ENCODE peak calls at places on chromosomes 12 and 14, in seven cellular contexts. N is HCT116, G is pancreas, O is H1, B is left ventricle myocardium inferior, H is right atrium auricular region, Q is AG04450. J is an unnamed sample.

GRCh38 chr14:52077261-52077984 is 8.6 kb upstream of the NID2 start:
- DNase-seq in N (no peak), G (no peak), O (no peak), B (no peak), H (no peak), Q (no peak), J (no peak)

GRCh38 chr14:69882086-69882864 is 3.1 kb downstream of the SMOC1 start:
- DNase-seq in N (no peak), G (no peak), O (no peak), B (no peak), H (no peak), Q (no peak), J (no peak)

GRCh38 chr12:81170072-81170471 is 92.2 kb downstream of the ACSS3 start:
- DNase-seq in N (no peak), G (no peak), O (no peak), B (no peak), H (no peak), Q (no peak), J (no peak)

GRCh38 chr12:8493084-8493483 is 20.2 kb upstream of the CLEC4D start:
- DNase-seq in N (no peak), G (no peak), O (no peak), B (no peak), H (no peak), Q (no peak), J (no peak)

GRCh38 chr14:92507174-92507768 is 6.3 kb upstream of the RIN3 start:
- DNase-seq in N (peak), G (no peak), O (no peak), B (no peak), H (no peak), Q (no peak), J (peak)

GRCh38 chr12:47286676-47287075 is 206.9 kb upstream of the AMIGO2 start:
- DNase-seq in N (no peak), G (no peak), O (no peak), B (no peak), H (no peak), Q (no peak), J (no peak)

GRCh38 chr14:26113930-26114329 is 483.9 kb downstream of the NOVA1 start:
- DNase-seq in N (no peak), G (no peak), O (no peak), B (no peak), H (no peak), Q (no peak), J (no peak)

GRCh38 chr14:78327426-78328210 is 157.4 kb downstream of the NRXN3 start:
- DNase-seq in N (no peak), G (no peak), O (no peak), B (no peak), H (no peak), Q (no peak), J (no peak)

GRCh38 chr12:109276160-109276559 is 32.9 kb downstream of the FOXN4 start:
- DNase-seq in N (no peak), G (no peak), O (no peak), B (no peak), H (no peak), Q (no peak), J (no peak)

GRCh38 chr12:82832091-82832490 is 145.4 kb downstream of the TMTC2 start:
- DNase-seq in N (no peak), G (no peak), O (no peak), B (no peak), H (no peak), Q (no peak), J (no peak)

GRCh38 chr12:108611884-108612415 is 14.1 kb upstream of the TMEM119 start:
- DNase-seq in N (peak), G (no peak), O (peak), B (no peak), H (no peak), Q (no peak), J (no peak)

GRCh38 chr12:14988035-14988434 is 15.2 kb downstream of the PDE6H start:
- DNase-seq in N (no peak), G (no peak), O (no peak), B (no peak), H (no peak), Q (no peak), J (no peak)

GRCh38 chr12:114152890-114153289 is 186.8 kb upstream of the RBM19 start:
- DNase-seq in N (no peak), G (no peak), O (no peak), B (no peak), H (no peak), Q (no peak), J (no peak)

GRCh38 chr14:23299986-23300686 is 2.5 kb downstream of the PPP1R3E start:
- DNase-seq in N (no peak), G (no peak), O (no peak), B (no peak), H (peak), Q (no peak), J (no peak)

GRCh38 chr12:108394196-108394595 is 55.1 kb upstream of the CMKLR1 start:
- DNase-seq in N (no peak), G (no peak), O (no peak), B (peak), H (no peak), Q (no peak), J (no peak)

GRCh38 chr14:76848879-76849278 is 22.7 kb downstream of the LRRC74A start:
- DNase-seq in N (peak), G (no peak), O (no peak), B (no peak), H (no peak), Q (no peak), J (no peak)

GRCh38 chr12:132873724-132874123 is 13.7 kb downstream of the CHFR start:
- DNase-seq in N (no peak), G (no peak), O (no peak), B (no peak), H (no peak), Q (no peak), J (no peak)

GRCh38 chr14:95307402-95308041 is 12.2 kb downstream of the CLMN start:
- DNase-seq in N (no peak), G (peak), O (no peak), B (peak), H (no peak), Q (no peak), J (peak)

GRCh38 chr12:47799357-47799955 is 20.2 kb downstream of the HDAC7 start:
- DNase-seq in N (no peak), G (no peak), O (no peak), B (peak), H (no peak), Q (no peak), J (no peak)

GRCh38 chr12:117884161-117884560 is 84.6 kb downstream of the KSR2 start:
- DNase-seq in N (no peak), G (no peak), O (no peak), B (no peak), H (no peak), Q (no peak), J (no peak)

GRCh38 chr14:100824156-100824555 is 1.8 kb upstream of the MEG3 start:
- DNase-seq in N (no peak), G (no peak), O (peak), B (peak), H (peak), Q (no peak), J (no peak)

GRCh38 chr14:106417224-106418049 is 891.1 kb downstream of the TMEM121 start:
- DNase-seq in N (peak), G (peak), O (peak), B (peak), H (no peak), Q (no peak), J (peak)

GRCh38 chr12:14874882-14875281 is 10.8 kb downstream of the MGP start:
- DNase-seq in N (no peak), G (no peak), O (no peak), B (no peak), H (no peak), Q (no peak), J (no peak)

GRCh38 chr12:24562761-24563392 is 386.0 kb downstream of the BCAT1 start:
- DNase-seq in N (no peak), G (no peak), O (peak), B (peak), H (no peak), Q (no peak), J (peak)

GRCh38 chr12:121167232-121167820 is 34.6 kb downstream of the P2RX7 start:
- DNase-seq in N (no peak), G (no peak), O (no peak), B (no peak), H (no peak), Q (no peak), J (no peak)

GRCh38 chr12:43147893-43148292 is 404.1 kb downstream of the ADAMTS20 start:
- DNase-seq in N (no peak), G (no peak), O (no peak), B (no peak), H (no peak), Q (no peak), J (no peak)

GRCh38 chr14:32203928-32204357 is 874 bp upstream of the RNU6-8 start:
- DNase-seq in N (no peak), G (no peak), O (no peak), B (peak), H (no peak), Q (no peak), J (no peak)

GRCh38 chr14:89455412-89455811 is 38.4 kb upstream of the FOXN3 start:
- DNase-seq in N (no peak), G (peak), O (no peak), B (no peak), H (no peak), Q (no peak), J (no peak)

GRCh38 chr14:38425324-38425976 is 169.6 kb upstream of the CLEC14A start:
- DNase-seq in N (no peak), G (no peak), O (no peak), B (no peak), H (no peak), Q (no peak), J (no peak)

GRCh38 chr12:132351751-132352495 is 22.5 kb upstream of the GALNT9 start:
- DNase-seq in N (no peak), G (no peak), O (no peak), B (no peak), H (no peak), Q (no peak), J (no peak)

GRCh38 chr12:54197037-54197909 is 8.5 kb upstream of the SMUG1 start:
- DNase-seq in N (no peak), G (no peak), O (no peak), B (no peak), H (no peak), Q (no peak), J (no peak)

GRCh38 chr12:127489055-127489454 is 777.9 kb upstream of the TMEM132C start:
- DNase-seq in N (no peak), G (no peak), O (no peak), B (no peak), H (no peak), Q (no peak), J (no peak)

GRCh38 chr12:65292241-65292640 is 13.8 kb downstream of the MSRB3 start:
- DNase-seq in N (no peak), G (no peak), O (no peak), B (no peak), H (no peak), Q (no peak), J (no peak)

GRCh38 chr14:52706286-52706685 is 714 bp upstream of the PSMC6 start:
- DNase-seq in N (no peak), G (no peak), O (no peak), B (no peak), H (no peak), Q (no peak), J (no peak)

GRCh38 chr14:68103841-68104240 is 284.3 kb downstream of the RAD51B start:
- DNase-seq in N (no peak), G (no peak), O (no peak), B (no peak), H (no peak), Q (no peak), J (no peak)

GRCh38 chr12:114415525-114415868 is 9.6 kb upstream of the TBX5 start:
- DNase-seq in N (no peak), G (no peak), O (no peak), B (no peak), H (no peak), Q (no peak), J (no peak)

GRCh38 chr14:94478420-94478819 is 2.4 kb upstream of the SERPINA9 start:
- DNase-seq in N (no peak), G (no peak), O (no peak), B (no peak), H (no peak), Q (no peak), J (no peak)

DNA sequence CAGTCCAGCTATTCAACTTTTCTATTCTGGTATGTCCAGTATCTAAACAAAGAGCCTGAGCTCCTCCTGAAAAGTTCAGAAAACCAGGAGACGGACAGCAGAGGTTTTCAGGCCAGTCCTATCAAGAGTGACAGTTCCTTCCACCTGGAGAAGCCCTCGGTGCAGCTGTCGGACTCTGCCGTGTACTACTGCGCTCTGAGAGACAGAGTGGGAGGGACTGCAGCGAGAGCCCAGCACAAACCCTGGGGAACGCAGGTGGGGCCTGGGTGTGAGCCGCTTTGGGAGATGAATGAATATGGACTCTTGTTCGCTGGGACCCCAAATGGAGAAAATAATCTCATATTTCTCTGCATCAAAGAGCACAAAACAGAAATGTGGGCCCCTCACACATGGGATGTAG is 329.9 kb upstream of the OR4E1 start:
- DNase-seq in N (no peak), G (no peak), O (no peak), B (no peak), H (no peak), Q (no peak), J (no peak)
- TF ChIP-seq CTCF in N (no peak), G (no peak), O (no peak), B (no peak), H (no peak), Q (no peak), J (no peak)

GRCh38 chr14:74348735-74349463 is 628 bp downstream of the VRTN start:
- DNase-seq in N (no peak), G (no peak), O (no peak), B (no peak), H (no peak), Q (no peak), J (no peak)
- H3K4me3 ChIP-seq in N (no peak), G (no peak), O (peak), B (no peak), H (no peak), Q (no peak), J (no peak)

DNA sequence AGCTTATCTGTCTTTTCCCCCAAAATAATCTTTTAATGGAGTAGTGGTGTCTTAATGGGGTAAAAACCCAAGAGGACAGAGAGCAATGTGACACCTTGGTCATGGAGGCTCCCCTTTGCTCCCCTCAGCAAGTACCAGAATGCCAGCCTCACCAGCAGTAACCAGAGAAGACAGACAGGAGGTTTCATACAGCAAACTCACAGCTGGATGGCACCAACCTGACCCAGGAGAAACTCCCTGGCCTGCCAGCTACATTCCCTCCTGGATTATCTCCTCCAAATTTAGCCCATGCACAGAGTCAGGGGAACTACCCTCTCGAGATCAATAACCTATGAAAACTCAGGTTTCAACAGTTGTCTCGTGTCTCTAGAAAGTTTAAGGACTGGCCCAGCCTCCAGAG is 15.9 kb downstream of the BHLHE41 start:
- DNase-seq in N (no peak), G (no peak), O (no peak), B (no peak), H (no peak), Q (no peak), J (no peak)
- H3K27ac ChIP-seq in N (no peak), G (peak), O (no peak), B (peak), H (peak), Q (peak), J (no peak)

DNA sequence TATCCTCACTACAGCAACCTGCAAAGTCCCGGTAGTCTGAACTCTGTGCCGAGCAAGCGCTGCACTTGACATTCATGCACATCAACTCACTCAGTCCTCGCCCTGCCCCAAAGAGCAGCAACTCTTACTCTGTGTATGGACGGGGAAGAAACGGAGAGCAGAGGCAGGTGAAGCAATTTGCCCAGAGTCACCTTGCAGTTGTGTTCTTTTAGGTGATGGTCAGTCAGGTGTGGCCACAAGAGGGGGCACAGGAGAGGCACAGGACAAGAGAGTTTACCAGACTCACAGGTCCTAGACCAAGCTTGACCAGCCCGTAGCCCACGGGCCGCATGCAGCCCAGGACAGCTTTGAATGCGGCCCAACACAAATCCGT is 39.1 kb downstream of the TSPAN11 start:
- DNase-seq in N (peak), G (no peak), O (peak), B (no peak), H (no peak), Q (no peak), J (no peak)
- TF ChIP-seq CTCF in N (peak), G (no peak), O (peak), B (peak), H (no peak), Q (peak), J (no peak)

GRCh38 chr14:88255196-88255595 is 67.9 kb downstream of the KCNK10 start:
- DNase-seq in N (no peak), G (no peak), O (no peak), B (no peak), H (no peak), Q (no peak), J (no peak)
- H3K4me3 ChIP-seq in N (no peak), G (no peak), O (no peak), B (no peak), H (no peak), Q (no peak), J (no peak)

GRCh38 chr12:69966839-69967238 is 141.8 kb downstream of the MYRFL start:
- DNase-seq in N (peak), G (no peak), O (no peak), B (no peak), H (no peak), Q (no peak), J (no peak)
- H3K27ac ChIP-seq in N (no peak), G (no peak), O (no peak), B (peak), H (no peak), Q (no peak), J (no peak)

GRCh38 chr12:27733052-27733656 is 22.5 kb downstream of the MRPS35 start:
- DNase-seq in N (no peak), G (no peak), O (no peak), B (no peak), H (no peak), Q (peak), J (no peak)
- TF ChIP-seq CTCF in N (peak), G (peak), O (no peak), B (peak), H (peak), Q (peak), J (peak)

GRCh38 chr14:60648169-60648933 is 926 bp downstream of the SIX1 start:
- DNase-seq in N (no peak), G (no peak), O (no peak), B (no peak), H (no peak), Q (no peak), J (peak)
- H3K4me3 ChIP-seq in N (peak), G (peak), O (peak), B (peak), H (peak), Q (peak), J (peak)